ENCODE peak calls at places on chromosome 6, in nine cellular contexts. M is CD4-positive, alpha-beta T cell; Q is Kasumi-1; B is tibial artery; C is HTR-8/SVneo; V is heart right ventricle; J is KBM-7; T is C1 segment of cervical spinal cord; Y is T-helper 17 cell. S is an unnamed sample.

GRCh38 chr6:128882991-128883571 is at the start of gene LAMA2:
- DNase-seq in M (no peak), Q (no peak), B (peak; percentile 86), C (no peak), V (peak; percentile 90), J (peak; percentile 20), T (peak; percentile 68), Y (no peak), S (no peak)

GRCh38 chr6:29992792-29993191 is 50.5 kb downstream of the HLA-A start:
- DNase-seq in M (no peak), Q (no peak), B (no peak), C (no peak), V (no peak), J (no peak), T (no peak), Y (no peak), S (no peak)

GRCh38 chr6:142669701-142670351 is 275.1 kb downstream of the HIVEP2 start:
- DNase-seq in M (no peak), Q (no peak), B (no peak), C (no peak), V (no peak), J (no peak), T (no peak), Y (no peak), S (no peak)

GRCh38 chr6:112475083-112475482 is 128.0 kb downstream of the RFPL4B start:
- DNase-seq in M (no peak), Q (no peak), B (no peak), C (no peak), V (no peak), J (no peak), T (no peak), Y (no peak), S (no peak)

GRCh38 chr6:33566182-33567084 is 13.6 kb downstream of the BAK1 start:
- DNase-seq in M (no peak), Q (no peak), B (no peak), C (no peak), V (no peak), J (no peak), T (no peak), Y (no peak), S (no peak)

GRCh38 chr6:143765422-143766184 is 77.5 kb upstream of the LTV1 start:
- DNase-seq in M (no peak), Q (no peak), B (no peak), C (no peak), V (no peak), J (no peak), T (no peak), Y (no peak), S (no peak)

GRCh38 chr6:27650620-27651370 is 177.9 kb upstream of the ZNF184 start:
- DNase-seq in M (no peak), Q (no peak), B (no peak), C (no peak), V (no peak), J (no peak), T (no peak), Y (no peak), S (peak; percentile 32)

GRCh38 chr6:132399376-132400074 is 1.8 kb downstream of the MOXD1 start:
- DNase-seq in M (no peak), Q (no peak), B (no peak), C (no peak), V (no peak), J (no peak), T (no peak), Y (no peak), S (no peak)

S was measured in NCI-H2081 treated with DMSO at 0.1 percent for 48 hours.